ENCODE peak calls at places on chromosome 15, in four cellular contexts. One of them, this sample, is unnamed. For H3K4me1, the result is how much of the 10 kb centered on the place peaks cover.

GRCh38 chr15:62344806-62345539 is 179.9 kb upstream of the C2CD4B start:
- DNase-seq in ovary: peak
- DNase-seq in SJCRH30: peak
- DNase-seq in A549: peak
- DNase-seq in this sample: no peak

GRCh38 chr15:41544650-41545015 is 576 bp upstream of the RPAP1 start:
- DNase-seq in ovary: peak
- DNase-seq in SJCRH30: no peak
- DNase-seq in A549: no peak
- DNase-seq in this sample: no peak

GRCh38 chr15:56537881-56538280 is 72.9 kb upstream of the MNS1 start:
- DNase-seq in A549: no peak
- DNase-seq in ovary: no peak
- DNase-seq in SJCRH30: peak
- DNase-seq in this sample: no peak

GRCh38 chr15:80838012-80838411 is 58.8 kb downstream of the CEMIP start:
- DNase-seq in A549: no peak
- DNase-seq in SJCRH30: no peak
- DNase-seq in ovary: no peak
- DNase-seq in this sample: no peak

GRCh38 chr15:65909831-65910230 is 40.5 kb downstream of the RAB11A start:
- DNase-seq in SJCRH30: no peak
- DNase-seq in ovary: no peak
- DNase-seq in A549: no peak
- DNase-seq in this sample: peak

GRCh38 chr15:76058714-76059319 is 968 bp upstream of the TMEM266 start:
- DNase-seq in A549: peak
- DNase-seq in ovary: no peak
- DNase-seq in SJCRH30: no peak
- DNase-seq in this sample: no peak

GRCh38 chr15:56734013-56734625 is 810 bp upstream of the ZNF280D start:
- DNase-seq in SJCRH30: peak
- DNase-seq in ovary: no peak
- DNase-seq in A549: no peak
- DNase-seq in this sample: no peak

GRCh38 chr15:98549003-98549402 is 99.3 kb upstream of the IGF1R start:
- DNase-seq in A549: no peak
- DNase-seq in ovary: no peak
- DNase-seq in SJCRH30: no peak
- DNase-seq in this sample: no peak

GRCh38 chr15:60704129-60704528 is 225.2 kb upstream of the ICE2 start:
- DNase-seq in ovary: no peak
- DNase-seq in SJCRH30: no peak
- DNase-seq in A549: no peak
- DNase-seq in this sample: no peak

GRCh38 chr15:98889930-98890695 is 117.5 kb downstream of the PGPEP1L start:
- DNase-seq in SJCRH30: peak
- DNase-seq in A549: no peak
- DNase-seq in ovary: no peak
- DNase-seq in this sample: no peak

GRCh38 chr15:41934843-41935242 is 37.5 kb downstream of the EHD4 start:
- DNase-seq in A549: no peak
- DNase-seq in ovary: no peak
- DNase-seq in SJCRH30: peak
- DNase-seq in this sample: no peak

GRCh38 chr15:89575656-89576416 is 567 bp downstream of the TICRR start:
- DNase-seq in SJCRH30: peak
- DNase-seq in A549: no peak
- DNase-seq in ovary: no peak
- DNase-seq in this sample: no peak

GRCh38 chr15:80855206-80855605 is 76.0 kb downstream of the CEMIP start:
- DNase-seq in A549: no peak
- DNase-seq in SJCRH30: no peak
- DNase-seq in ovary: no peak
- DNase-seq in this sample: no peak

GRCh38 chr15:77009646-77010311 is 14.9 kb downstream of the PSTPIP1 start:
- DNase-seq in A549: no peak
- DNase-seq in ovary: no peak
- DNase-seq in SJCRH30: no peak
- DNase-seq in this sample: no peak

GRCh38 chr15:59315914-59316428 is 56.7 kb downstream of the MYO1E start:
- DNase-seq in ovary: no peak
- DNase-seq in A549: no peak
- DNase-seq in SJCRH30: no peak
- DNase-seq in this sample: no peak

GRCh38 chr15:61411941-61412510 is 182.9 kb upstream of the RORA start:
- DNase-seq in A549: no peak
- DNase-seq in ovary: no peak
- DNase-seq in SJCRH30: no peak
- DNase-seq in this sample: no peak

GRCh38 chr15:58340176-58340575 is 91.6 kb upstream of the LIPC start:
- DNase-seq in A549: no peak
- DNase-seq in ovary: no peak
- DNase-seq in SJCRH30: no peak
- DNase-seq in this sample: no peak

GRCh38 chr15:99168601-99169580 is 64.0 kb downstream of the SYNM start:
- DNase-seq in ovary: no peak
- DNase-seq in SJCRH30: no peak
- DNase-seq in A549: no peak
- DNase-seq in this sample: peak

GRCh38 chr15:96678386-96678785 is 347.9 kb downstream of the NR2F2 start:
- DNase-seq in ovary: no peak
- DNase-seq in SJCRH30: no peak
- DNase-seq in A549: no peak
- DNase-seq in this sample: no peak

GRCh38 chr15:79195239-79195638 is 87.3 kb upstream of the ANKRD34C start:
- DNase-seq in A549: no peak
- DNase-seq in SJCRH30: no peak
- DNase-seq in ovary: no peak
- DNase-seq in this sample: no peak

GRCh38 chr15:40353697-40354096 is 2.9 kb downstream of the PHGR1 start:
- DNase-seq in A549: no peak
- DNase-seq in SJCRH30: no peak
- DNase-seq in ovary: peak
- DNase-seq in this sample: no peak

GRCh38 chr15:34855893-34856292 is 60.5 kb upstream of the ACTC1 start:
- DNase-seq in ovary: no peak
- DNase-seq in SJCRH30: no peak
- DNase-seq in A549: no peak
- DNase-seq in this sample: no peak

GRCh38 chr15:32747886-32748285 is 30.1 kb downstream of the GREM1 start:
- DNase-seq in ovary: no peak
- DNase-seq in A549: no peak
- DNase-seq in SJCRH30: peak
- DNase-seq in this sample: no peak

GRCh38 chr15:39691229-39691628 is 91.4 kb downstream of the FSIP1 start:
- DNase-seq in ovary: no peak
- DNase-seq in A549: no peak
- DNase-seq in SJCRH30: no peak
- DNase-seq in this sample: no peak

GRCh38 chr15:89374116-89375004 is 39.7 kb upstream of the POLG start:
- DNase-seq in ovary: no peak
- DNase-seq in A549: no peak
- DNase-seq in SJCRH30: no peak
- DNase-seq in this sample: no peak

GRCh38 chr15:83283813-83284562 is 476 bp downstream of the BNC1 start:
- DNase-seq in A549: no peak
- DNase-seq in ovary: no peak
- DNase-seq in SJCRH30: no peak
- DNase-seq in this sample: no peak

GRCh38 chr15:87686308-87686707 is 570.2 kb downstream of the NTRK3 start:
- DNase-seq in A549: no peak
- DNase-seq in SJCRH30: no peak
- DNase-seq in ovary: no peak
- DNase-seq in this sample: no peak

GRCh38 chr15:78065284-78065872 is 12.1 kb downstream of the TBC1D2B start:
- DNase-seq in SJCRH30: peak
- DNase-seq in A549: no peak
- DNase-seq in ovary: peak
- DNase-seq in this sample: no peak
- H3K4me1 ChIP-seq in SJCRH30: half or more
- H3K4me1 ChIP-seq in A549: under half
- H3K4me1 ChIP-seq in ovary: half or more
- H3K4me1 ChIP-seq in this sample: half or more

DNA sequence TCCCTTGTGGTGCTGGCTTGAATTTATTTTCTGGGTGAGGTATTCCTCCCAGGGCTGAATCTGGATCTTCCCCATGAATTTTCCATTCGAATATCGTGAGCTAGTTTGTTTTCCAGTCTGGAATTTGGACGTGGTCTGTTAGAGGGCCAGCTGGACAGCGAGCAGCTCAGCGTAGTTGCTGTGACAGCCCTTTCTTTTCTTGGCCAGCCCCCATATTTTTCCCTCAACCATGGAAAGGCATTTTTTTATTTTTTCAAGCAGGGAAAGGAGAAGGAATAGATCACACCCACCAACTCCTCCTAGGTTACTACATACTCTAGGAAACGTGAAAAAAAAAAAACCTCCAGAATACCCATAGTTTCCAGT is 152.0 kb downstream of the KLHL25 start:
- DNase-seq in ovary: peak
- DNase-seq in A549: no peak
- DNase-seq in SJCRH30: no peak
- DNase-seq in this sample: no peak
- H3K4me1 ChIP-seq in ovary: under half
- H3K4me1 ChIP-seq in A549: under half
- H3K4me1 ChIP-seq in SJCRH30: under half
- H3K4me1 ChIP-seq in this sample: half or more

DNA sequence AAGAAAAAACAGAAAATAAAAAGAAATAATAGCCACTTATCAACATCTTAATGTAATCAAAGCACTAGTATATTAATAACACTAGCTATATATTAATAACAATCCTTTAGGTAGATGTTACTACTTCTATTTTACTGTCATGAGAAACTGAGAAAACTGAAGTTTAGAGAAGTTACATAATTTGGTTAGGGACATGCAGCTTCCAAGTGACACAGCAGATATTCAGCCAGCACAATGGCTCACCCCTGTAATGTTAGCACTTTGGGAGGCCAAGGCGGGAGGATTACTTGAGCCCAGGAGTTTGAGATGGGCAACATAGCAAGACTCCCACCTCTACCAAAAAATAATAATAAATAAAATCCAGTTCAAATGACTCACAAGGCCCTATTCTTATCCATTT is 1.9 kb upstream of the UBR1 start:
- DNase-seq in A549: no peak
- DNase-seq in ovary: no peak
- DNase-seq in SJCRH30: no peak
- DNase-seq in this sample: no peak
- H3K4me1 ChIP-seq in A549: under half
- H3K4me1 ChIP-seq in ovary: under half
- H3K4me1 ChIP-seq in SJCRH30: under half
- H3K4me1 ChIP-seq in this sample: under half

DNA sequence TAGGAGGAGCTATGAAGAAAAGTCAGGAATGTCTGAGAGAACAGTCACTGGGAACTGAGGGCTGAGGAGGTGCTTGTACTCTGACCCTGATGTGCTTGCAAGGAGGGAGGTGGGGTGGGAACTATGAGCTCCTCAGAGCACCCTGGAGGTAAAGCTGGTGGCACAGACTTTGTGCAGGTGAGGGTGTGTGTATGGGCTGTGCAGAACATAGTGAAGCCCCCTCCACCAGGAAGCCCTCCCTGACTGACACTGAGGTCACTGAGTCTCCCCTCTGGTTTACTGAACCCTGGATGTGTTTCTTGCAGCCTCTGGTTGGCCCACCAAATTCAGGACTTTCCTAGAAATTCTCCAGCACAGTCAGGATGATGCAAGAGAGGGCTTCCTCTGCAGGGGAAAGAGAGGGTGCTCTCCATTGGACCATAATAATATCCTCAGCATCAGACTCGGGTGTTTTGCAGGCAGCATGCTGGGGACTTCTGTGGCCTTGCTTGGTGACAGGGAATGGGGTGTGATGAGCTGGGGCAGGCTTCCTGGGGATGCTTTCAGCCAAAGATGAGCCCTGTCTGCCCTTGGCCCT is 1.5 kb upstream of the ISLR start:
- DNase-seq in ovary: no peak
- DNase-seq in A549: no peak
- DNase-seq in SJCRH30: peak
- DNase-seq in this sample: no peak
- H3K4me1 ChIP-seq in ovary: half or more
- H3K4me1 ChIP-seq in A549: under half
- H3K4me1 ChIP-seq in SJCRH30: half or more
- H3K4me1 ChIP-seq in this sample: half or more

GRCh38 chr15:84762840-84763572 is 14.6 kb downstream of the ZNF592 start:
- DNase-seq in ovary: no peak
- DNase-seq in SJCRH30: no peak
- DNase-seq in A549: no peak
- DNase-seq in this sample: no peak

GRCh38 chr15:84760219-84760618 is 11.8 kb downstream of the ZNF592 start:
- DNase-seq in ovary: no peak
- DNase-seq in SJCRH30: no peak
- DNase-seq in A549: no peak
- DNase-seq in this sample: no peak

GRCh38 chr15:84759018-84759417 is 10.6 kb downstream of the ZNF592 start:
- DNase-seq in A549: no peak
- DNase-seq in ovary: no peak
- DNase-seq in SJCRH30: no peak
- DNase-seq in this sample: no peak

GRCh38 chr15:84764585-84764984 is 16.2 kb downstream of the ZNF592 start:
- DNase-seq in SJCRH30: no peak
- DNase-seq in ovary: no peak
- DNase-seq in A549: no peak
- DNase-seq in this sample: no peak

GRCh38 chr15:84761534-84762190 is 13.3 kb downstream of the ZNF592 start:
- DNase-seq in SJCRH30: no peak
- DNase-seq in ovary: no peak
- DNase-seq in A549: no peak
- DNase-seq in this sample: no peak
- H3K4me1 ChIP-seq in SJCRH30: under half
- H3K4me1 ChIP-seq in ovary: under half
- H3K4me1 ChIP-seq in A549: under half
- H3K4me1 ChIP-seq in this sample: half or more

This sample was measured in vagina.